ENCODE peak calls at places on chromosomes 11 and 22, in six cellular contexts. D is HepG2; Z is HCEC 1CT; V is activated CD4-positive, alpha-beta T cell treated with anti-CD3 and anti-CD28 coated beads for 24 hours; G is fibroblast of lung; Y is HTR-8/SVneo. O is an unnamed sample.

GRCh38 chr11:1927151-1928037 is 7.9 kb downstream of the TNNT3 start:
- DNase-seq in D (no peak), G (no peak), Y (no peak), V (no peak), Z (no peak), O (no peak)

GRCh38 chr11:16669799-16670415 is 68.5 kb upstream of the C11orf58 start:
- DNase-seq in D (peak), Y (peak), G (peak), Z (no peak), V (no peak), O (no peak)

GRCh38 chr11:134405436-134405835 is 6.6 kb downstream of the B3GAT1 start:
- DNase-seq in G (no peak), V (no peak), Y (no peak), Z (no peak), D (no peak), O (no peak)

GRCh38 chr11:64259533-64260067 is 8.3 kb downstream of the PLCB3 start:
- DNase-seq in V (no peak), Y (no peak), Z (no peak), D (no peak), G (no peak), O (no peak)

GRCh38 chr22:42716649-42717127 is 4.0 kb downstream of the A4GALT start:
- DNase-seq in Z (no peak), Y (no peak), D (no peak), G (no peak), V (no peak), O (no peak)

GRCh38 chr11:124746621-124747243 is 5.3 kb downstream of the VSIG2 start:
- DNase-seq in Z (peak), D (peak), G (peak), Y (no peak), V (peak), O (no peak)

GRCh38 chr11:111777094-111778046 is 11.2 kb upstream of the PPP2R1B start:
- DNase-seq in G (peak), V (no peak), Z (peak), Y (peak), D (peak), O (no peak)

GRCh38 chr11:1756024-1756561 is 5.7 kb upstream of the IFITM10 start:
- DNase-seq in D (no peak), Y (no peak), V (no peak), G (no peak), Z (no peak), O (no peak)

GRCh38 chr11:57512646-57513445 is 2.7 kb downstream of the SLC43A1 start:
- DNase-seq in Z (no peak), D (no peak), Y (no peak), G (no peak), V (no peak), O (no peak)

GRCh38 chr11:16924826-16925494 is 89.3 kb downstream of the PLEKHA7 start:
- DNase-seq in Z (no peak), Y (peak), D (peak), G (peak), V (no peak), O (peak)

GRCh38 chr22:32531955-32532818 is 57.6 kb downstream of the FBXO7 start:
- DNase-seq in G (peak), V (no peak), Z (no peak), Y (no peak), D (peak), O (peak)

GRCh38 chr11:107591446-107592236 is 694 bp downstream of the ELMOD1 start:
- DNase-seq in G (peak), D (no peak), Y (peak), Z (peak), V (peak), O (no peak)

GRCh38 chr11:118715837-118716260 is 36.4 kb upstream of the TREH start:
- DNase-seq in Y (no peak), V (no peak), D (no peak), Z (no peak), G (peak), O (no peak)

GRCh38 chr11:2561283-2562180 is 116.7 kb downstream of the KCNQ1 start:
- DNase-seq in V (no peak), D (no peak), G (no peak), Y (no peak), Z (no peak), O (peak)

GRCh38 chr11:26947904-26948639 is 45.8 kb upstream of the FIBIN start:
- DNase-seq in Y (no peak), G (peak), V (no peak), D (no peak), Z (peak), O (no peak)

O was measured in sigmoid colon.